ENCODE peak calls at places on chromosomes 5 and 9, in six cellular contexts. C, Y, E, L, I and B are unnamed samples.

GRCh38 chr5:80917596-80917995 is 42.6 kb upstream of the RASGRF2 start:
- DNase-seq in C (no peak), E (no peak), L (no peak), I (no peak), Y (no peak), B (no peak)

GRCh38 chr5:114524221-114524620 is 162.4 kb downstream of the KCNN2 start:
- DNase-seq in L (no peak), I (no peak), E (no peak), Y (no peak), C (no peak), B (no peak)

GRCh38 chr9:127163409-127163808 is 41.0 kb upstream of the ANGPTL2 start:
- DNase-seq in C (no peak), L (peak; percentile 64), Y (no peak), E (no peak), I (no peak), B (no peak)

GRCh38 chr5:75612211-75612579 is 942 bp downstream of the ANKDD1B start:
- DNase-seq in C (no peak), Y (no peak), L (no peak), I (no peak), E (no peak), B (no peak)

GRCh38 chr9:134307223-134307600 is 19.0 kb upstream of the RXRA start:
- DNase-seq in E (peak; percentile 7), L (no peak), C (no peak), I (no peak), Y (no peak), B (no peak)

GRCh38 chr5:34775886-34776285 is 63.1 kb upstream of the TTC23L start:
- DNase-seq in Y (no peak), L (no peak), I (no peak), E (no peak), C (no peak), B (no peak)

GRCh38 chr5:95960802-95961616 is 642 bp downstream of the ELL2 start:
- DNase-seq in C (peak; percentile 78), L (no peak), E (peak; percentile 83), Y (peak; percentile 66), I (peak; percentile 60), B (peak; percentile 79)

GRCh38 chr5:149452007-149452664 is 73.0 kb upstream of the IL17B start:
- DNase-seq in L (no peak), E (peak; percentile 59), C (peak; percentile 54), Y (no peak), I (no peak), B (peak; percentile 83)

GRCh38 chr9:79611091-79611614 is 39.4 kb downstream of the TLE4 start:
- DNase-seq in I (no peak), L (no peak), E (no peak), C (no peak), Y (no peak), B (no peak)

GRCh38 chr5:72079288-72079687 is 28.0 kb upstream of the MAP1B start:
- DNase-seq in C (no peak), Y (no peak), I (no peak), E (no peak), L (no peak), B (peak; percentile 37)
- H3K4me1 ChIP-seq in C (no peaks in the 10 kb centered on the region), Y (no peaks in the 10 kb centered on the region), I (peaks cover 2% of the 10 kb centered on the region), E (no peaks in the 10 kb centered on the region), L (no peaks in the 10 kb centered on the region), B (no peaks in the 10 kb centered on the region)

GRCh38 chr5:93585054-93585751 is 2.2 kb downstream of the NR2F1 start:
- DNase-seq in Y (no peak), E (no peak), L (no peak), C (peak; percentile 65), I (no peak), B (no peak)

GRCh38 chr5:93585753-93586385 is 2.8 kb downstream of the NR2F1 start:
- DNase-seq in C (no peak), L (no peak), E (no peak), Y (peak; percentile 49), I (no peak), B (no peak)

GRCh38 chr5:93583525-93583798 is 440 bp downstream of the NR2F1 start:
- DNase-seq in I (no peak), C (no peak), L (no peak), E (no peak), Y (no peak), B (no peak)

GRCh38 chr5:93583799-93584530 is 943 bp downstream of the NR2F1 start:
- DNase-seq in C (peak; percentile 75), E (peak; percentile 43), L (no peak), I (no peak), Y (peak; percentile 53), B (peak; percentile 44)

DNA sequence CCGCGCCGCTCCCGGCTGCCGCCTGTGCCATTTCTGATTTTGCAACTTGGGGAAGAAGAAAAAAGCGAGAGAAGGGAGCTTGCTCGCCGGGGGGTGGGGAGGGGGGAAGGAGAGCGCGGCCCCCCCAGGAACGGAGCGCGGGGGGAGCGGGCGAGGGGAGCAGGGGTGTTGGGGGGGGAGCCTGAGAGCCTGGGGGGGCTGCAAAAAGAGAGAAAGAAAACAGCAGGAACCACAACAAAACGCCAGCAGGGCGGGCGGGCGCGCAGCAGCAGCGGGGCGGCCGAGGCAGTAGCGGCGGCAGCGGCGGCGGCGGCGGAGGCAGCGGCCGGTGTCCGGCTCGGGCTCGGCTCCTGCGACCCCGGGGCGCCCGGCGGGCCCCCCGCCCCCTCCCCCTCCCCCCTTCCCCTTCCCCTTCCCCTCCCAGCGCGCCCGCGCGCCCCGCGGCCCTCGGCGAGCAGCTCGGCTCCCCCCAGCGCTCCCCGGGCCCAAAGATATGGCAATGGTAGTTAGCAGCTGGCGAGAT is 1.6 kb downstream of the NR2F1 start:
- DNase-seq in E (no peak), Y (no peak), I (no peak), L (no peak), C (peak; percentile 65), B (no peak)
- H3K27ac ChIP-seq in E (peak overlapping the region; percentile 60), Y (peak overlapping the region; percentile 92), I (no peak overlapping the region), L (no peak overlapping the region), C (peak overlapping the region; percentile 68), B (no peak overlapping the region)

GRCh38 chr5:154818459-154819116 is 31.8 kb downstream of the FAXDC2 start:
- DNase-seq in L (no peak), E (no peak), Y (no peak), C (no peak), I (no peak), B (no peak)
- TF ChIP-seq POLR2A in L (no peak), E (no peak), Y (no peak), C (no peak), I (no peak), B (no peak)

GRCh38 chr5:143680672-143681259 is 131.2 kb upstream of the HMHB1 start:
- DNase-seq in L (no peak), Y (no peak), E (no peak), I (no peak), C (no peak), B (no peak)
- H3K4me1 ChIP-seq in L (no peaks in the 10 kb centered on the region), Y (no peaks in the 10 kb centered on the region), E (no peaks in the 10 kb centered on the region), I (peaks cover 12% of the 10 kb centered on the region), C (no peaks in the 10 kb centered on the region), B (peaks cover 15% of the 10 kb centered on the region)

GRCh38 chr5:133471699-133472098 is 140.6 kb downstream of the FSTL4 start:
- DNase-seq in I (no peak), C (no peak), L (no peak), E (no peak), Y (no peak), B (no peak)
- H3K27ac ChIP-seq in I (no peak overlapping the region), C (no peak overlapping the region), L (no peak overlapping the region), E (no peak overlapping the region), Y (no peak overlapping the region), B (no peak overlapping the region)